ENCODE peak calls at places on chromosomes 13 and 19, in ten cellular contexts. One of them, this sample, is unnamed.
A peak's percentile ranks its signal among the peaks of the same experiment; 100 is the strongest.

GRCh38 chr13:59755647-59756290 is 408.0 kb downstream of the DIAPH3 start:
- DNase-seq in T-helper 9 cell: no peak
- DNase-seq in fibroblast of mammary gland: no peak
- DNase-seq in lower lobe of right lung: no peak
- DNase-seq in NCI-H510A: no peak
- DNase-seq in epithelial cell of esophagus: peak; percentile 13
- DNase-seq in hippocampal formation: no peak
- DNase-seq in KBM-7: no peak
- DNase-seq in NCI-H1048: no peak
- DNase-seq in nephron progenitor cell: no peak
- DNase-seq in this sample: no peak

GRCh38 chr13:41767801-41768200 is 193.1 kb downstream of the VWA8 start:
- DNase-seq in T-helper 9 cell: no peak
- DNase-seq in fibroblast of mammary gland: peak; percentile 5
- DNase-seq in lower lobe of right lung: no peak
- DNase-seq in NCI-H510A: no peak
- DNase-seq in epithelial cell of esophagus: no peak
- DNase-seq in hippocampal formation: no peak
- DNase-seq in KBM-7: no peak
- DNase-seq in NCI-H1048: no peak
- DNase-seq in nephron progenitor cell: no peak
- DNase-seq in this sample: no peak

GRCh38 chr13:44243198-44243852 is 130.3 kb upstream of the SERP2 start:
- DNase-seq in T-helper 9 cell: no peak
- DNase-seq in fibroblast of mammary gland: peak; percentile 90
- DNase-seq in lower lobe of right lung: peak; percentile 58
- DNase-seq in NCI-H510A: no peak
- DNase-seq in epithelial cell of esophagus: peak; percentile 92
- DNase-seq in hippocampal formation: peak; percentile 81
- DNase-seq in KBM-7: peak; percentile 92
- DNase-seq in NCI-H1048: no peak
- DNase-seq in nephron progenitor cell: peak; percentile 49
- DNase-seq in this sample: peak; percentile 88

GRCh38 chr19:4136680-4137088 is 12.8 kb upstream of the MAP2K2 start:
- DNase-seq in T-helper 9 cell: no peak
- DNase-seq in fibroblast of mammary gland: no peak
- DNase-seq in lower lobe of right lung: no peak
- DNase-seq in NCI-H510A: no peak
- DNase-seq in epithelial cell of esophagus: no peak
- DNase-seq in hippocampal formation: no peak
- DNase-seq in KBM-7: no peak
- DNase-seq in NCI-H1048: no peak
- DNase-seq in nephron progenitor cell: no peak
- DNase-seq in this sample: no peak

GRCh38 chr19:39319892-39320168 is 833 bp downstream of the LRFN1 start:
- DNase-seq in T-helper 9 cell: no peak
- DNase-seq in fibroblast of mammary gland: no peak
- DNase-seq in lower lobe of right lung: no peak
- DNase-seq in NCI-H510A: no peak
- DNase-seq in epithelial cell of esophagus: no peak
- DNase-seq in hippocampal formation: no peak
- DNase-seq in KBM-7: no peak
- DNase-seq in NCI-H1048: no peak
- DNase-seq in nephron progenitor cell: peak; percentile 33
- DNase-seq in this sample: no peak

GRCh38 chr19:40270362-40271089 is 14.6 kb downstream of the AKT2 start:
- DNase-seq in T-helper 9 cell: no peak
- DNase-seq in fibroblast of mammary gland: no peak
- DNase-seq in lower lobe of right lung: no peak
- DNase-seq in NCI-H510A: no peak
- DNase-seq in epithelial cell of esophagus: no peak
- DNase-seq in hippocampal formation: no peak
- DNase-seq in KBM-7: no peak
- DNase-seq in NCI-H1048: no peak
- DNase-seq in nephron progenitor cell: no peak
- DNase-seq in this sample: no peak

GRCh38 chr19:32675720-32676185 is at the start of gene RGS9BP:
- DNase-seq in T-helper 9 cell: peak; percentile 59
- DNase-seq in fibroblast of mammary gland: peak; percentile 72
- DNase-seq in lower lobe of right lung: peak; percentile 90
- DNase-seq in NCI-H510A: peak; percentile 41
- DNase-seq in epithelial cell of esophagus: peak; percentile 69
- DNase-seq in hippocampal formation: peak; percentile 36
- DNase-seq in KBM-7: peak; percentile 70
- DNase-seq in NCI-H1048: peak; percentile 34
- DNase-seq in nephron progenitor cell: peak; percentile 64
- DNase-seq in this sample: peak; percentile 82

GRCh38 chr13:108227651-108228272 is 9.6 kb downstream of the ABHD13 start:
- DNase-seq in T-helper 9 cell: no peak
- DNase-seq in fibroblast of mammary gland: peak; percentile 54
- DNase-seq in lower lobe of right lung: no peak
- DNase-seq in NCI-H510A: no peak
- DNase-seq in epithelial cell of esophagus: peak; percentile 47
- DNase-seq in hippocampal formation: peak; percentile 49
- DNase-seq in KBM-7: peak; percentile 70
- DNase-seq in NCI-H1048: no peak
- DNase-seq in nephron progenitor cell: peak; percentile 29
- DNase-seq in this sample: peak; percentile 37

GRCh38 chr19:3979289-3979673 is 6.0 kb downstream of the EEF2 start:
- DNase-seq in T-helper 9 cell: no peak
- DNase-seq in fibroblast of mammary gland: no peak
- DNase-seq in lower lobe of right lung: no peak
- DNase-seq in NCI-H510A: no peak
- DNase-seq in epithelial cell of esophagus: no peak
- DNase-seq in hippocampal formation: no peak
- DNase-seq in KBM-7: no peak
- DNase-seq in NCI-H1048: no peak
- DNase-seq in nephron progenitor cell: no peak
- DNase-seq in this sample: no peak

GRCh38 chr19:34310494-34310981 is 54.5 kb upstream of the GPI start:
- DNase-seq in T-helper 9 cell: no peak
- DNase-seq in fibroblast of mammary gland: no peak
- DNase-seq in lower lobe of right lung: no peak
- DNase-seq in NCI-H510A: peak; percentile 84
- DNase-seq in epithelial cell of esophagus: no peak
- DNase-seq in hippocampal formation: no peak
- DNase-seq in KBM-7: no peak
- DNase-seq in NCI-H1048: no peak
- DNase-seq in nephron progenitor cell: no peak
- DNase-seq in this sample: no peak

GRCh38 chr13:78241278-78241919 is 322.8 kb upstream of the EDNRB start:
- DNase-seq in T-helper 9 cell: no peak
- DNase-seq in fibroblast of mammary gland: peak; percentile 46
- DNase-seq in lower lobe of right lung: peak; percentile 43
- DNase-seq in NCI-H510A: no peak
- DNase-seq in epithelial cell of esophagus: peak; percentile 50
- DNase-seq in hippocampal formation: no peak
- DNase-seq in KBM-7: peak; percentile 56
- DNase-seq in NCI-H1048: peak; percentile 20
- DNase-seq in nephron progenitor cell: peak; percentile 69
- DNase-seq in this sample: peak; percentile 44